ENCODE peak calls at places on chromosomes 1 and 21, in nine cellular contexts. One of them, this sample, is unnamed.

GRCh38 chr1:201461783-201462441 is 7.1 kb downstream of the PHLDA3 start:
- ATAC-seq in A549: peak; percentile 79
- ATAC-seq in activated CD8-positive, alpha-beta memory T cell treated with anti-CD3 and anti-CD28 coated beads, Interleukin-2, amount 10 ng/mL, durations not matched to agents 7 days and 5 days: no peak
- ATAC-seq in heart right ventricle: peak; percentile 69
- ATAC-seq in memory B cell: no peak
- ATAC-seq in mucosa of descending colon: peak; percentile 64
- ATAC-seq in T-helper 17 cell: no peak
- ATAC-seq in HepG2: peak; percentile 68
- ATAC-seq in CD4-positive, alpha-beta T cell: no peak
- ATAC-seq in this sample: no peak

GRCh38 chr21:33047231-33047630 is 21.5 kb downstream of the OLIG2 start:
- ATAC-seq in A549: no peak
- ATAC-seq in activated CD8-positive, alpha-beta memory T cell treated with anti-CD3 and anti-CD28 coated beads, Interleukin-2, amount 10 ng/mL, durations not matched to agents 7 days and 5 days: no peak
- ATAC-seq in heart right ventricle: no peak
- ATAC-seq in memory B cell: no peak
- ATAC-seq in mucosa of descending colon: no peak
- ATAC-seq in T-helper 17 cell: no peak
- ATAC-seq in HepG2: no peak
- ATAC-seq in CD4-positive, alpha-beta T cell: no peak
- ATAC-seq in this sample: no peak

GRCh38 chr1:54995835-54996234 is 2.9 kb upstream of the BSND start:
- ATAC-seq in A549: no peak
- ATAC-seq in activated CD8-positive, alpha-beta memory T cell treated with anti-CD3 and anti-CD28 coated beads, Interleukin-2, amount 10 ng/mL, durations not matched to agents 7 days and 5 days: peak; percentile 88
- ATAC-seq in heart right ventricle: no peak
- ATAC-seq in memory B cell: no peak
- ATAC-seq in mucosa of descending colon: peak; percentile 25
- ATAC-seq in T-helper 17 cell: peak; percentile 84
- ATAC-seq in HepG2: no peak
- ATAC-seq in CD4-positive, alpha-beta T cell: peak; percentile 76
- ATAC-seq in this sample: peak; percentile 45

GRCh38 chr21:15422761-15423160 is 307.0 kb upstream of the USP25 start:
- ATAC-seq in A549: peak; percentile 28
- ATAC-seq in activated CD8-positive, alpha-beta memory T cell treated with anti-CD3 and anti-CD28 coated beads, Interleukin-2, amount 10 ng/mL, durations not matched to agents 7 days and 5 days: no peak
- ATAC-seq in heart right ventricle: no peak
- ATAC-seq in memory B cell: no peak
- ATAC-seq in mucosa of descending colon: no peak
- ATAC-seq in T-helper 17 cell: peak; percentile 28
- ATAC-seq in HepG2: no peak
- ATAC-seq in CD4-positive, alpha-beta T cell: no peak
- ATAC-seq in this sample: peak; percentile 41

GRCh38 chr1:89905391-89906058 is 84.7 kb downstream of the LRRC8D start:
- ATAC-seq in A549: no peak
- ATAC-seq in activated CD8-positive, alpha-beta memory T cell treated with anti-CD3 and anti-CD28 coated beads, Interleukin-2, amount 10 ng/mL, durations not matched to agents 7 days and 5 days: no peak
- ATAC-seq in heart right ventricle: no peak
- ATAC-seq in memory B cell: no peak
- ATAC-seq in mucosa of descending colon: no peak
- ATAC-seq in T-helper 17 cell: no peak
- ATAC-seq in HepG2: no peak
- ATAC-seq in CD4-positive, alpha-beta T cell: no peak
- ATAC-seq in this sample: no peak

GRCh38 chr1:31617917-31618746 is 643 bp downstream of the HCRTR1 start:
- ATAC-seq in A549: peak; percentile 92
- ATAC-seq in activated CD8-positive, alpha-beta memory T cell treated with anti-CD3 and anti-CD28 coated beads, Interleukin-2, amount 10 ng/mL, durations not matched to agents 7 days and 5 days: peak; percentile 72
- ATAC-seq in heart right ventricle: peak; percentile 45
- ATAC-seq in memory B cell: peak; percentile 80
- ATAC-seq in mucosa of descending colon: peak; percentile 72
- ATAC-seq in T-helper 17 cell: peak; percentile 67
- ATAC-seq in HepG2: peak; percentile 77
- ATAC-seq in CD4-positive, alpha-beta T cell: peak; percentile 77
- ATAC-seq in this sample: peak; percentile 69

GRCh38 chr1:228368801-228369607 is 37.6 kb downstream of the TRIM11 start:
- ATAC-seq in A549: peak; percentile 5
- ATAC-seq in activated CD8-positive, alpha-beta memory T cell treated with anti-CD3 and anti-CD28 coated beads, Interleukin-2, amount 10 ng/mL, durations not matched to agents 7 days and 5 days: no peak
- ATAC-seq in heart right ventricle: peak; percentile 49
- ATAC-seq in memory B cell: no peak
- ATAC-seq in mucosa of descending colon: no peak
- ATAC-seq in T-helper 17 cell: no peak
- ATAC-seq in HepG2: no peak
- ATAC-seq in CD4-positive, alpha-beta T cell: no peak
- ATAC-seq in this sample: no peak

GRCh38 chr21:43826623-43826974 is 37.2 kb downstream of the RRP1 start:
- ATAC-seq in A549: peak; percentile 24
- ATAC-seq in activated CD8-positive, alpha-beta memory T cell treated with anti-CD3 and anti-CD28 coated beads, Interleukin-2, amount 10 ng/mL, durations not matched to agents 7 days and 5 days: peak; percentile 23
- ATAC-seq in heart right ventricle: peak; percentile 38
- ATAC-seq in memory B cell: no peak
- ATAC-seq in mucosa of descending colon: peak; percentile 19
- ATAC-seq in T-helper 17 cell: no peak
- ATAC-seq in HepG2: peak; percentile 63
- ATAC-seq in CD4-positive, alpha-beta T cell: no peak
- ATAC-seq in this sample: no peak

GRCh38 chr1:7299329-7299799 is 471.7 kb upstream of the VAMP3 start:
- ATAC-seq in A549: peak; percentile 89
- ATAC-seq in activated CD8-positive, alpha-beta memory T cell treated with anti-CD3 and anti-CD28 coated beads, Interleukin-2, amount 10 ng/mL, durations not matched to agents 7 days and 5 days: no peak
- ATAC-seq in heart right ventricle: peak; percentile 87
- ATAC-seq in memory B cell: no peak
- ATAC-seq in mucosa of descending colon: peak; percentile 70
- ATAC-seq in T-helper 17 cell: no peak
- ATAC-seq in HepG2: no peak
- ATAC-seq in CD4-positive, alpha-beta T cell: no peak
- ATAC-seq in this sample: no peak

GRCh38 chr1:92951141-92951582 is 10.1 kb downstream of the DIPK1A start:
- ATAC-seq in A549: peak; percentile 83
- ATAC-seq in activated CD8-positive, alpha-beta memory T cell treated with anti-CD3 and anti-CD28 coated beads, Interleukin-2, amount 10 ng/mL, durations not matched to agents 7 days and 5 days: peak; percentile 40
- ATAC-seq in heart right ventricle: no peak
- ATAC-seq in memory B cell: peak; percentile 89
- ATAC-seq in mucosa of descending colon: peak; percentile 97
- ATAC-seq in T-helper 17 cell: peak; percentile 91
- ATAC-seq in HepG2: peak; percentile 99
- ATAC-seq in CD4-positive, alpha-beta T cell: peak; percentile 92
- ATAC-seq in this sample: peak; percentile 64

GRCh38 chr1:58496042-58496441 is 50.5 kb downstream of the OMA1 start:
- ATAC-seq in A549: no peak
- ATAC-seq in activated CD8-positive, alpha-beta memory T cell treated with anti-CD3 and anti-CD28 coated beads, Interleukin-2, amount 10 ng/mL, durations not matched to agents 7 days and 5 days: no peak
- ATAC-seq in heart right ventricle: no peak
- ATAC-seq in memory B cell: peak; percentile 71
- ATAC-seq in mucosa of descending colon: no peak
- ATAC-seq in T-helper 17 cell: no peak
- ATAC-seq in HepG2: no peak
- ATAC-seq in CD4-positive, alpha-beta T cell: no peak
- ATAC-seq in this sample: no peak

GRCh38 chr1:109997867-109998229 is 13.3 kb downstream of the AHCYL1 start:
- ATAC-seq in A549: peak; percentile 31
- ATAC-seq in activated CD8-positive, alpha-beta memory T cell treated with anti-CD3 and anti-CD28 coated beads, Interleukin-2, amount 10 ng/mL, durations not matched to agents 7 days and 5 days: no peak
- ATAC-seq in heart right ventricle: no peak
- ATAC-seq in memory B cell: no peak
- ATAC-seq in mucosa of descending colon: no peak
- ATAC-seq in T-helper 17 cell: no peak
- ATAC-seq in HepG2: peak; percentile 49
- ATAC-seq in CD4-positive, alpha-beta T cell: no peak
- ATAC-seq in this sample: no peak

GRCh38 chr1:18800258-18800657 is 59.2 kb downstream of the TAS1R2 start:
- ATAC-seq in A549: no peak
- ATAC-seq in activated CD8-positive, alpha-beta memory T cell treated with anti-CD3 and anti-CD28 coated beads, Interleukin-2, amount 10 ng/mL, durations not matched to agents 7 days and 5 days: no peak
- ATAC-seq in heart right ventricle: no peak
- ATAC-seq in memory B cell: no peak
- ATAC-seq in mucosa of descending colon: no peak
- ATAC-seq in T-helper 17 cell: no peak
- ATAC-seq in HepG2: no peak
- ATAC-seq in CD4-positive, alpha-beta T cell: no peak
- ATAC-seq in this sample: no peak

GRCh38 chr1:24110642-24111263 is 1.2 kb downstream of the MYOM3 start:
- ATAC-seq in A549: no peak
- ATAC-seq in activated CD8-positive, alpha-beta memory T cell treated with anti-CD3 and anti-CD28 coated beads, Interleukin-2, amount 10 ng/mL, durations not matched to agents 7 days and 5 days: no peak
- ATAC-seq in heart right ventricle: peak; percentile 62
- ATAC-seq in memory B cell: no peak
- ATAC-seq in mucosa of descending colon: no peak
- ATAC-seq in T-helper 17 cell: no peak
- ATAC-seq in HepG2: no peak
- ATAC-seq in CD4-positive, alpha-beta T cell: no peak
- ATAC-seq in this sample: no peak

GRCh38 chr1:44881011-44881632 is 38.1 kb upstream of the PTCH2 start:
- ATAC-seq in A549: no peak
- ATAC-seq in activated CD8-positive, alpha-beta memory T cell treated with anti-CD3 and anti-CD28 coated beads, Interleukin-2, amount 10 ng/mL, durations not matched to agents 7 days and 5 days: no peak
- ATAC-seq in heart right ventricle: peak; percentile 44
- ATAC-seq in memory B cell: no peak
- ATAC-seq in mucosa of descending colon: no peak
- ATAC-seq in T-helper 17 cell: no peak
- ATAC-seq in HepG2: no peak
- ATAC-seq in CD4-positive, alpha-beta T cell: no peak
- ATAC-seq in this sample: no peak

GRCh38 chr1:202074985-202075773 is 47.5 kb upstream of the GPR37L1 start:
- ATAC-seq in A549: peak; percentile 27
- ATAC-seq in activated CD8-positive, alpha-beta memory T cell treated with anti-CD3 and anti-CD28 coated beads, Interleukin-2, amount 10 ng/mL, durations not matched to agents 7 days and 5 days: no peak
- ATAC-seq in heart right ventricle: no peak
- ATAC-seq in memory B cell: no peak
- ATAC-seq in mucosa of descending colon: peak; percentile 15
- ATAC-seq in T-helper 17 cell: no peak
- ATAC-seq in HepG2: peak; percentile 72
- ATAC-seq in CD4-positive, alpha-beta T cell: no peak
- ATAC-seq in this sample: no peak

GRCh38 chr1:212816567-212817278 is 25.0 kb downstream of the TATDN3 start:
- ATAC-seq in A549: peak; percentile 82
- ATAC-seq in activated CD8-positive, alpha-beta memory T cell treated with anti-CD3 and anti-CD28 coated beads, Interleukin-2, amount 10 ng/mL, durations not matched to agents 7 days and 5 days: no peak
- ATAC-seq in heart right ventricle: no peak
- ATAC-seq in memory B cell: no peak
- ATAC-seq in mucosa of descending colon: peak; percentile 40
- ATAC-seq in T-helper 17 cell: no peak
- ATAC-seq in HepG2: peak; percentile 84
- ATAC-seq in CD4-positive, alpha-beta T cell: no peak
- ATAC-seq in this sample: no peak

GRCh38 chr1:94858276-94858675 is 38.1 kb downstream of the SLC44A3 start:
- ATAC-seq in A549: no peak
- ATAC-seq in activated CD8-positive, alpha-beta memory T cell treated with anti-CD3 and anti-CD28 coated beads, Interleukin-2, amount 10 ng/mL, durations not matched to agents 7 days and 5 days: no peak
- ATAC-seq in heart right ventricle: no peak
- ATAC-seq in memory B cell: no peak
- ATAC-seq in mucosa of descending colon: no peak
- ATAC-seq in T-helper 17 cell: no peak
- ATAC-seq in HepG2: no peak
- ATAC-seq in CD4-positive, alpha-beta T cell: no peak
- ATAC-seq in this sample: no peak

GRCh38 chr1:28110555-28110954 is 22.1 kb upstream of the EYA3 start:
- ATAC-seq in A549: peak; percentile 59
- ATAC-seq in activated CD8-positive, alpha-beta memory T cell treated with anti-CD3 and anti-CD28 coated beads, Interleukin-2, amount 10 ng/mL, durations not matched to agents 7 days and 5 days: no peak
- ATAC-seq in heart right ventricle: no peak
- ATAC-seq in memory B cell: no peak
- ATAC-seq in mucosa of descending colon: peak; percentile 27
- ATAC-seq in T-helper 17 cell: no peak
- ATAC-seq in HepG2: no peak
- ATAC-seq in CD4-positive, alpha-beta T cell: no peak
- ATAC-seq in this sample: no peak

GRCh38 chr1:14238472-14239059 is 359.9 kb upstream of the KAZN start:
- ATAC-seq in A549: no peak
- ATAC-seq in activated CD8-positive, alpha-beta memory T cell treated with anti-CD3 and anti-CD28 coated beads, Interleukin-2, amount 10 ng/mL, durations not matched to agents 7 days and 5 days: no peak
- ATAC-seq in heart right ventricle: no peak
- ATAC-seq in memory B cell: no peak
- ATAC-seq in mucosa of descending colon: peak; percentile 37
- ATAC-seq in T-helper 17 cell: no peak
- ATAC-seq in HepG2: no peak
- ATAC-seq in CD4-positive, alpha-beta T cell: no peak
- ATAC-seq in this sample: no peak

GRCh38 chr1:22239378-22239777 is 96.5 kb upstream of the WNT4 start:
- ATAC-seq in A549: no peak
- ATAC-seq in activated CD8-positive, alpha-beta memory T cell treated with anti-CD3 and anti-CD28 coated beads, Interleukin-2, amount 10 ng/mL, durations not matched to agents 7 days and 5 days: no peak
- ATAC-seq in heart right ventricle: no peak
- ATAC-seq in memory B cell: no peak
- ATAC-seq in mucosa of descending colon: peak; percentile 89
- ATAC-seq in T-helper 17 cell: no peak
- ATAC-seq in HepG2: no peak
- ATAC-seq in CD4-positive, alpha-beta T cell: no peak
- ATAC-seq in this sample: no peak

GRCh38 chr1:240942901-240943300 is 330.9 kb upstream of the GREM2 start:
- ATAC-seq in A549: no peak
- ATAC-seq in activated CD8-positive, alpha-beta memory T cell treated with anti-CD3 and anti-CD28 coated beads, Interleukin-2, amount 10 ng/mL, durations not matched to agents 7 days and 5 days: no peak
- ATAC-seq in heart right ventricle: no peak
- ATAC-seq in memory B cell: no peak
- ATAC-seq in mucosa of descending colon: no peak
- ATAC-seq in T-helper 17 cell: no peak
- ATAC-seq in HepG2: no peak
- ATAC-seq in CD4-positive, alpha-beta T cell: no peak
- ATAC-seq in this sample: no peak

GRCh38 chr1:111600886-111601386 is 18.7 kb upstream of the RAP1A start:
- ATAC-seq in A549: no peak
- ATAC-seq in activated CD8-positive, alpha-beta memory T cell treated with anti-CD3 and anti-CD28 coated beads, Interleukin-2, amount 10 ng/mL, durations not matched to agents 7 days and 5 days: peak; percentile 35
- ATAC-seq in heart right ventricle: no peak
- ATAC-seq in memory B cell: no peak
- ATAC-seq in mucosa of descending colon: no peak
- ATAC-seq in T-helper 17 cell: no peak
- ATAC-seq in HepG2: no peak
- ATAC-seq in CD4-positive, alpha-beta T cell: no peak
- ATAC-seq in this sample: peak; percentile 71

GRCh38 chr1:111747282-111747734 is 8.1 kb upstream of the INKA2 start:
- ATAC-seq in A549: peak; percentile 96
- ATAC-seq in activated CD8-positive, alpha-beta memory T cell treated with anti-CD3 and anti-CD28 coated beads, Interleukin-2, amount 10 ng/mL, durations not matched to agents 7 days and 5 days: peak; percentile 91
- ATAC-seq in heart right ventricle: no peak
- ATAC-seq in memory B cell: peak; percentile 78
- ATAC-seq in mucosa of descending colon: peak; percentile 95
- ATAC-seq in T-helper 17 cell: peak; percentile 82
- ATAC-seq in HepG2: peak; percentile 89
- ATAC-seq in CD4-positive, alpha-beta T cell: peak; percentile 66
- ATAC-seq in this sample: peak; percentile 68